ENCODE peak calls at places on chromosomes 1 and 21, in four cellular contexts. One of them, this sample, is unnamed.

GRCh38 chr1:40373323-40374283 is at the start of gene SMAP2:
- DNase-seq in OCI-LY7: peak; percentile 96
- DNase-seq in GM10248: peak; percentile 99
- DNase-seq in MG63: peak; percentile 95
- DNase-seq in this sample: peak; percentile 98

GRCh38 chr1:33519240-33519884 is 46.9 kb downstream of the ZSCAN20 start:
- DNase-seq in OCI-LY7: no peak
- DNase-seq in GM10248: no peak
- DNase-seq in MG63: no peak
- DNase-seq in this sample: no peak

GRCh38 chr21:27202301-27202700 is 235.4 kb upstream of the ADAMTS5 start:
- DNase-seq in OCI-LY7: no peak
- DNase-seq in GM10248: no peak
- DNase-seq in MG63: no peak
- DNase-seq in this sample: no peak

GRCh38 chr1:117582341-117582902 is 23.4 kb upstream of the TENT5C start:
- DNase-seq in OCI-LY7: no peak
- DNase-seq in GM10248: no peak
- DNase-seq in MG63: peak; percentile 43
- DNase-seq in this sample: no peak

GRCh38 chr1:160363010-160363409 is 3.9 kb upstream of the NHLH1 start:
- DNase-seq in OCI-LY7: no peak
- DNase-seq in GM10248: no peak
- DNase-seq in MG63: no peak
- DNase-seq in this sample: no peak

GRCh38 chr1:3905953-3906671 is 6.0 kb upstream of the C1orf174 start:
- DNase-seq in OCI-LY7: peak; percentile 78
- DNase-seq in GM10248: no peak
- DNase-seq in MG63: no peak
- DNase-seq in this sample: no peak

GRCh38 chr1:113141650-113142473 is 68.9 kb downstream of the LRIG2 start:
- DNase-seq in OCI-LY7: no peak
- DNase-seq in GM10248: no peak
- DNase-seq in MG63: no peak
- DNase-seq in this sample: no peak

GRCh38 chr1:223089250-223089649 is 53.8 kb downstream of the TLR5 start:
- DNase-seq in OCI-LY7: no peak
- DNase-seq in GM10248: no peak
- DNase-seq in MG63: no peak
- DNase-seq in this sample: no peak

GRCh38 chr21:45041351-45041805 is 33.0 kb upstream of the ADARB1 start:
- DNase-seq in OCI-LY7: no peak
- DNase-seq in GM10248: no peak
- DNase-seq in MG63: no peak
- DNase-seq in this sample: no peak

GRCh38 chr1:29828526-29829447 is 592.5 kb downstream of the PTPRU start:
- DNase-seq in OCI-LY7: no peak
- DNase-seq in GM10248: no peak
- DNase-seq in MG63: no peak
- DNase-seq in this sample: no peak

GRCh38 chr1:55155522-55155921 is 59.6 kb downstream of the USP24 start:
- DNase-seq in OCI-LY7: no peak
- DNase-seq in GM10248: no peak
- DNase-seq in MG63: peak; percentile 27
- DNase-seq in this sample: no peak

GRCh38 chr1:94246692-94247145 is 9.3 kb upstream of the ARHGAP29 start:
- DNase-seq in OCI-LY7: no peak
- DNase-seq in GM10248: no peak
- DNase-seq in MG63: no peak
- DNase-seq in this sample: no peak

GRCh38 chr1:167593860-167594259 is 36.2 kb upstream of the RCSD1 start:
- DNase-seq in OCI-LY7: no peak
- DNase-seq in GM10248: no peak
- DNase-seq in MG63: no peak
- DNase-seq in this sample: no peak

GRCh38 chr1:232978091-232978634 is 27.8 kb downstream of the NTPCR start:
- DNase-seq in OCI-LY7: no peak
- DNase-seq in GM10248: peak; percentile 15
- DNase-seq in MG63: no peak
- DNase-seq in this sample: no peak

GRCh38 chr1:55974714-55975441 is 604.5 kb downstream of the PLPP3 start:
- DNase-seq in OCI-LY7: no peak
- DNase-seq in GM10248: no peak
- DNase-seq in MG63: peak; percentile 48
- DNase-seq in this sample: no peak

GRCh38 chr1:153639280-153639679 is 5.4 kb downstream of the CHTOP start:
- DNase-seq in OCI-LY7: no peak
- DNase-seq in GM10248: no peak
- DNase-seq in MG63: no peak
- DNase-seq in this sample: no peak

GRCh38 chr21:45466330-45467220 is 61.6 kb downstream of the COL18A1 start:
- DNase-seq in OCI-LY7: no peak
- DNase-seq in GM10248: no peak
- DNase-seq in MG63: no peak
- DNase-seq in this sample: no peak

This sample was measured in GM06990.